ENCODE peak calls at places on chromosomes 13 and 19, in six cellular contexts. Y is suprapubic skin; O is transverse colon; T is mesenchymal stem cell; E is CD8-positive, alpha-beta T cell; X is pancreas. U is an unnamed sample.

GRCh38 chr13:113832631-113833030 is 31.2 kb downstream of the GAS6 start:
- DNase-seq in Y (no peak), O (no peak), T (no peak), E (no peak), X (no peak), U (no peak)

GRCh38 chr13:39963612-39964011 is 308.1 kb downstream of the COG6 start:
- DNase-seq in Y (no peak), O (no peak), T (no peak), E (no peak), X (no peak), U (no peak)

GRCh38 chr19:35585844-35586243 is at the start of gene PMIS2:
- DNase-seq in Y (no peak), O (no peak), T (no peak), E (no peak), X (no peak), U (no peak)

GRCh38 chr13:113976711-113977684 is 3.1 kb upstream of the C13orf46 start:
- DNase-seq in Y (no peak), O (no peak), T (no peak), E (no peak), X (peak; percentile 43), U (no peak)

GRCh38 chr13:83048419-83048818 is 833.9 kb downstream of the SLITRK1 start:
- DNase-seq in Y (no peak), O (no peak), T (no peak), E (no peak), X (no peak), U (no peak)

GRCh38 chr19:39251081-39251480 is 2.4 kb upstream of the IFNL4 start:
- DNase-seq in Y (no peak), O (no peak), T (no peak), E (no peak), X (no peak), U (no peak)

GRCh38 chr19:28482221-28482620 is 730.7 kb downstream of the UQCRFS1 start:
- DNase-seq in Y (no peak), O (no peak), T (no peak), E (no peak), X (no peak), U (no peak)

GRCh38 chr13:112893570-112894422 is 75.2 kb upstream of the MCF2L start:
- DNase-seq in Y (no peak), O (peak; percentile 64), T (peak; percentile 71), E (no peak), X (peak; percentile 82), U (peak; percentile 68)

GRCh38 chr13:45621950-45622349 is 6.4 kb upstream of the ERICH6B start:
- DNase-seq in Y (no peak), O (no peak), T (no peak), E (no peak), X (no peak), U (no peak)

GRCh38 chr19:35639321-35639639 is 2.3 kb upstream of the ETV2 start:
- DNase-seq in Y (no peak), O (no peak), T (no peak), E (no peak), X (no peak), U (no peak)

GRCh38 chr13:30618186-30618937 is 642 bp downstream of the USPL1 start:
- DNase-seq in Y (no peak), O (peak; percentile 30), T (peak; percentile 41), E (peak; percentile 56), X (peak; percentile 58), U (no peak)

GRCh38 chr19:6736169-6736916 is 1.0 kb downstream of the GPR108 start:
- DNase-seq in Y (no peak), O (peak; percentile 84), T (peak; percentile 96), E (peak; percentile 78), X (peak; percentile 80), U (peak; percentile 89)

GRCh38 chr13:57748096-57748495 is 116.6 kb downstream of the PCDH17 start:
- DNase-seq in Y (no peak), O (no peak), T (peak; percentile 37), E (no peak), X (no peak), U (no peak)

GRCh38 chr13:46796129-46796514 is 839 bp downstream of the ESD start:
- DNase-seq in Y (no peak), O (no peak), T (no peak), E (no peak), X (no peak), U (no peak)

GRCh38 chr13:99656092-99656745 is 154.9 kb downstream of the TM9SF2 start:
- DNase-seq in Y (peak; percentile 86), O (peak; percentile 86), T (peak; percentile 71), E (peak; percentile 88), X (peak; percentile 82), U (peak; percentile 72)

GRCh38 chr19:32673573-32673972 is 1.4 kb downstream of the ANKRD27 start:
- DNase-seq in Y (no peak), O (no peak), T (no peak), E (no peak), X (peak; percentile 36), U (no peak)

GRCh38 chr13:113547248-113547971 is 37.1 kb upstream of the TFDP1 start:
- DNase-seq in Y (no peak), O (peak; percentile 5), T (no peak), E (no peak), X (no peak), U (no peak)

GRCh38 chr19:4849019-4849418 is 17.5 kb upstream of the TICAM1 start:
- DNase-seq in Y (no peak), O (no peak), T (no peak), E (no peak), X (no peak), U (no peak)

GRCh38 chr13:27201661-27202060 is 30.1 kb upstream of the USP12 start:
- DNase-seq in Y (no peak), O (no peak), T (no peak), E (no peak), X (no peak), U (no peak)

GRCh38 chr13:40440990-40441820 is 225.2 kb downstream of the FOXO1 start:
- DNase-seq in Y (no peak), O (peak; percentile 71), T (no peak), E (no peak), X (peak; percentile 80), U (peak; percentile 73)

GRCh38 chr19:47096721-47097120 is 16.9 kb downstream of the ZC3H4 start:
- DNase-seq in Y (no peak), O (peak; percentile 54), T (no peak), E (no peak), X (no peak), U (peak; percentile 71)

GRCh38 chr13:25977216-25977615 is 74.6 kb downstream of the SHISA2 start:
- DNase-seq in Y (no peak), O (no peak), T (no peak), E (no peak), X (no peak), U (no peak)
- H3K9me3 ChIP-seq in Y (no peaks in the 10 kb centered on the region), O (no peaks in the 10 kb centered on the region), T (no peaks in the 10 kb centered on the region), E (no peaks in the 10 kb centered on the region), X (no peaks in the 10 kb centered on the region), U (no peaks in the 10 kb centered on the region)

DNA sequence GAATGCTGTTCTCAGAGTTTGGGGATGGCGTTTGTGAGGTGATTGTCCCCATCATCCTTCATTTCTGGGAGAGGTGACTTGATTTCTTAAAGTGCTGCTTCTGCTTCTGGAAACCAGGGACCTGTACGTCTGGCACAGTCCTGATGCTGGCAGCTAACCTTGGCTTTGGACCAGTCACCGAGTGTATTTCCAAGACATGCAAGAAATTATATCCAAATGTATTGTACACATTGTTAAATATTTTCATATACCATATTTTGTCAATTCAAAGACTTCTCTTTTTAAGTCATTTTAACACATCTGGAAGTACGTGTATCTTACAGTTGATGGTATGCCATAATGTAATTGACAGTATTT is 97.4 kb downstream of the ARHGEF7 start:
- DNase-seq in Y (no peak), O (no peak), T (no peak), E (no peak), X (no peak), U (no peak)
- H3K4me3 ChIP-seq in Y (no peak overlapping the region), O (no peak overlapping the region), T (no peak overlapping the region), E (no peak overlapping the region), X (no peak overlapping the region), U (no peak overlapping the region)

GRCh38 chr19:21580818-21581217 is 75.4 kb downstream of the ZNF429 start:
- DNase-seq in Y (no peak), O (no peak), T (no peak), E (no peak), X (no peak), U (no peak)
- H3K9me3 ChIP-seq in Y (peaks cover 20% of the 10 kb centered on the region), O (peaks cover 12% of the 10 kb centered on the region), T (peaks cover 41% of the 10 kb centered on the region), E (no peaks in the 10 kb centered on the region), X (no peaks in the 10 kb centered on the region), U (no peaks in the 10 kb centered on the region)

DNA sequence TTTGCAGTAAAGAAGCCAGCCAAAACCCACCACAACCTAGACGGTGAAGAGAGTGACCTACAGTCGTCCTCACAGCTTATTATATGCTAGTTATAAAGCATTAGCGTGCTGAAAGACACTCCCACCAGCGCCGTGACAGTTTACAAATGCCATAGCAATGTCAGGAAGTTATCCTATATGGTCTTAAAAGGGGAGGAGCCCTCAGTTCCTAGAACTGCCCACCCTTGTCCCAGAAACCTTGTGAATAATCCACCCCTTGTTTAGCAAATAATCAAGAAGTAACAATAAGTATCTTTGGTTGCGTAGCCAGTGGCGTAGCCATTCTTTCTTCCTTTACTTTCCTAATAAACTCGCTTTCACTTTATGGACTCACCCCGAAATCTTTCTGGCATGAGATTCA is 227.9 kb upstream of the ARGLU1 start:
- DNase-seq in Y (no peak), O (no peak), T (peak; percentile 10), E (no peak), X (no peak), U (no peak)
- H3K4me3 ChIP-seq in Y (peak overlapping the region; percentile 35), O (no peak overlapping the region), T (peak overlapping the region; percentile 36), E (no peak overlapping the region), X (no peak overlapping the region), U (no peak overlapping the region)

DNA sequence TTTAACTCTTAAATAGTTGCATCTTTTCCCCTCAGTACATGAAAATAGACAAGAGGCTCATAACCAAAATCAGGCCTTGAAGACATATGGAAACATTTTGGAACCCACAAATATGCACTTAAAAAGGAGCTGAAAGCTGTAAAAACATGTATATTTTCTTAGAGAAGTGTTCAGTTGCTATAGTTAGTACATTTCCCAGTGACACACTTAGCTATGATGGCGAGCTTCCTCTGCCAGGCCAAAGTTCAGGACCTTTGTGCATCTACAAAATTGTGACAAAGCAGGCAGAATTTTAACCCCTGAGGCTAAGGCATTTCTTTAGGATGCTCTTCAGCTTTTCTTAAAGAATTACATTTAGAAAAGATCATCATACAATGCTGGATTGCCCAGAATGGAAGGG is 54.5 kb downstream of the RCBTB2 start:
- DNase-seq in Y (no peak), O (no peak), T (no peak), E (no peak), X (no peak), U (no peak)
- H3K9me3 ChIP-seq in Y (no peaks in the 10 kb centered on the region), O (no peaks in the 10 kb centered on the region), T (no peaks in the 10 kb centered on the region), E (no peaks in the 10 kb centered on the region), X (no peaks in the 10 kb centered on the region), U (no peaks in the 10 kb centered on the region)

GRCh38 chr19:50981587-50982146 is 2.0 kb downstream of the KLK7 start:
- DNase-seq in Y (no peak), O (no peak), T (no peak), E (no peak), X (no peak), U (no peak)

GRCh38 chr19:50979758-50980157 is 4.0 kb downstream of the KLK7 start:
- DNase-seq in Y (no peak), O (no peak), T (no peak), E (no peak), X (no peak), U (no peak)

GRCh38 chr19:50980203-50980602 is 3.5 kb downstream of the KLK7 start:
- DNase-seq in Y (no peak), O (no peak), T (no peak), E (no peak), X (no peak), U (no peak)

GRCh38 chr19:50982186-50982585 is 1.5 kb downstream of the KLK7 start:
- DNase-seq in Y (no peak), O (no peak), T (no peak), E (no peak), X (no peak), U (no peak)

GRCh38 chr19:50983625-50984292 is at the start of gene KLK7:
- DNase-seq in Y (no peak), O (no peak), T (no peak), E (no peak), X (no peak), U (no peak)
- H3K4me3 ChIP-seq in Y (peak within 1 kb of the TSS; percentile 18), O (no peak within 1 kb of the TSS), T (no peak within 1 kb of the TSS), E (no peak within 1 kb of the TSS), X (no peak within 1 kb of the TSS), U (no peak within 1 kb of the TSS)

U was measured in mucosa of descending colon.